ENCODE peak calls at places on chromosome 3, in nine cellular contexts. H is activated CD4-positive, alpha-beta T cell treated with anti-CD3 and anti-CD28 coated beads for 48 hours; M is Kasumi-1; P is A549; L is right cardiac atrium; C is AML-193; Q is Calu3; O is progenitor cell of endocrine pancreas; G is fibroblast of the conjunctiva. D is an unnamed sample.

GRCh38 chr3:4821975-4822374 is 157.3 kb upstream of the BHLHE40 start:
- DNase-seq in H (peak), M (no peak), P (no peak), L (no peak), C (no peak), Q (no peak), O (no peak), G (no peak), D (no peak)

GRCh38 chr3:152241142-152242067 is 27.3 kb upstream of the MBNL1 start:
- DNase-seq in H (no peak), M (no peak), P (no peak), L (no peak), C (peak), Q (peak), O (no peak), G (no peak), D (no peak)

GRCh38 chr3:128372281-128372680 is 94.4 kb downstream of the DNAJB8 start:
- DNase-seq in H (no peak), M (no peak), P (no peak), L (no peak), C (no peak), Q (no peak), O (no peak), G (no peak), D (no peak)

GRCh38 chr3:179731544-179731943 is 78.7 kb downstream of the USP13 start:
- DNase-seq in H (no peak), M (no peak), P (no peak), L (no peak), C (no peak), Q (no peak), O (no peak), G (no peak), D (no peak)

GRCh38 chr3:133362539-133362938 is 37.3 kb upstream of the BFSP2 start:
- DNase-seq in H (no peak), M (no peak), P (no peak), L (no peak), C (no peak), Q (no peak), O (no peak), G (no peak), D (no peak)

GRCh38 chr3:30544811-30545210 is 61.6 kb upstream of the TGFBR2 start:
- DNase-seq in H (peak), M (no peak), P (peak), L (no peak), C (no peak), Q (no peak), O (no peak), G (peak), D (peak)

GRCh38 chr3:126558336-126559071 is at the start of gene C3orf22:
- DNase-seq in H (no peak), M (no peak), P (no peak), L (no peak), C (no peak), Q (no peak), O (peak), G (no peak), D (no peak)

GRCh38 chr3:36219398-36219797 is 160.9 kb upstream of the STAC start:
- DNase-seq in H (no peak), M (no peak), P (no peak), L (no peak), C (no peak), Q (no peak), O (no peak), G (no peak), D (peak)

GRCh38 chr3:67655364-67656121 is 1.1 kb upstream of the SUCLG2 start:
- DNase-seq in H (peak), M (peak), P (no peak), L (no peak), C (peak), Q (no peak), O (no peak), G (no peak), D (no peak)

GRCh38 chr3:138051946-138052802 is 42.2 kb downstream of the CLDN18 start:
- DNase-seq in H (peak), M (peak), P (peak), L (no peak), C (peak), Q (peak), O (peak), G (peak), D (peak)

GRCh38 chr3:106711650-106712049 is 665.6 kb upstream of the CCDC54 start:
- DNase-seq in H (no peak), M (no peak), P (no peak), L (no peak), C (no peak), Q (no peak), O (no peak), G (no peak), D (peak)